ENCODE peak calls at places on chromosomes 4 and X, in seven cellular contexts. One of them, this sample, is unnamed.

GRCh38 chrX:23887448-23887847 is 20.3 kb downstream of the APOO start:
- DNase-seq in ureter: no peak
- DNase-seq in GM03348: no peak
- DNase-seq in kidney epithelial cell: no peak
- DNase-seq in progenitor cell of endocrine pancreas: no peak
- DNase-seq in retinal pigment epithelial cell: no peak
- DNase-seq in activated T-helper 1 cell treated with Interleukin-2 at 50 U/mL for 16 hours: no peak
- DNase-seq in this sample: no peak

GRCh38 chr4:108113229-108113628 is 55.5 kb downstream of the LEF1 start:
- DNase-seq in ureter: no peak
- DNase-seq in GM03348: no peak
- DNase-seq in kidney epithelial cell: no peak
- DNase-seq in progenitor cell of endocrine pancreas: no peak
- DNase-seq in retinal pigment epithelial cell: no peak
- DNase-seq in activated T-helper 1 cell treated with Interleukin-2 at 50 U/mL for 16 hours: peak; percentile 32
- DNase-seq in this sample: no peak

GRCh38 chrX:49108641-49109040 is 14.9 kb downstream of the GPKOW start:
- DNase-seq in ureter: no peak
- DNase-seq in GM03348: no peak
- DNase-seq in kidney epithelial cell: no peak
- DNase-seq in progenitor cell of endocrine pancreas: no peak
- DNase-seq in retinal pigment epithelial cell: no peak
- DNase-seq in activated T-helper 1 cell treated with Interleukin-2 at 50 U/mL for 16 hours: no peak
- DNase-seq in this sample: no peak

GRCh38 chr4:41935652-41936021 is 408 bp downstream of the TMEM33 start:
- DNase-seq in ureter: no peak
- DNase-seq in GM03348: peak; percentile 24
- DNase-seq in kidney epithelial cell: no peak
- DNase-seq in progenitor cell of endocrine pancreas: no peak
- DNase-seq in retinal pigment epithelial cell: peak; percentile 17
- DNase-seq in activated T-helper 1 cell treated with Interleukin-2 at 50 U/mL for 16 hours: no peak
- DNase-seq in this sample: no peak

GRCh38 chr4:38948551-38948950 is 80.9 kb downstream of the FAM114A1 start:
- DNase-seq in ureter: peak; percentile 59
- DNase-seq in GM03348: peak; percentile 84
- DNase-seq in kidney epithelial cell: peak; percentile 60
- DNase-seq in progenitor cell of endocrine pancreas: no peak
- DNase-seq in retinal pigment epithelial cell: peak; percentile 72
- DNase-seq in activated T-helper 1 cell treated with Interleukin-2 at 50 U/mL for 16 hours: no peak
- DNase-seq in this sample: no peak

GRCh38 chrX:31871989-31872388 is 800.1 kb upstream of the FTHL17 start:
- DNase-seq in ureter: no peak
- DNase-seq in GM03348: no peak
- DNase-seq in kidney epithelial cell: no peak
- DNase-seq in progenitor cell of endocrine pancreas: no peak
- DNase-seq in retinal pigment epithelial cell: peak; percentile 17
- DNase-seq in activated T-helper 1 cell treated with Interleukin-2 at 50 U/mL for 16 hours: no peak
- DNase-seq in this sample: no peak

GRCh38 chr4:102868153-102868781 is 525 bp upstream of the CISD2 start:
- DNase-seq in ureter: no peak
- DNase-seq in GM03348: no peak
- DNase-seq in kidney epithelial cell: no peak
- DNase-seq in progenitor cell of endocrine pancreas: no peak
- DNase-seq in retinal pigment epithelial cell: no peak
- DNase-seq in activated T-helper 1 cell treated with Interleukin-2 at 50 U/mL for 16 hours: no peak
- DNase-seq in this sample: peak; percentile 55

GRCh38 chrX:45788941-45789348 is 588.3 kb upstream of the DIPK2B start:
- DNase-seq in ureter: no peak
- DNase-seq in GM03348: no peak
- DNase-seq in kidney epithelial cell: no peak
- DNase-seq in progenitor cell of endocrine pancreas: no peak
- DNase-seq in retinal pigment epithelial cell: no peak
- DNase-seq in activated T-helper 1 cell treated with Interleukin-2 at 50 U/mL for 16 hours: no peak
- DNase-seq in this sample: peak; percentile 78

GRCh38 chrX:119690921-119691716 is 1.8 kb downstream of the SEPTIN6 start:
- DNase-seq in ureter: no peak
- DNase-seq in GM03348: peak; percentile 36
- DNase-seq in kidney epithelial cell: no peak
- DNase-seq in progenitor cell of endocrine pancreas: no peak
- DNase-seq in retinal pigment epithelial cell: no peak
- DNase-seq in activated T-helper 1 cell treated with Interleukin-2 at 50 U/mL for 16 hours: no peak
- DNase-seq in this sample: no peak

GRCh38 chr4:170015285-170015684 is 10.9 kb downstream of the MFAP3L start:
- DNase-seq in ureter: peak; percentile 56
- DNase-seq in GM03348: no peak
- DNase-seq in kidney epithelial cell: no peak
- DNase-seq in progenitor cell of endocrine pancreas: no peak
- DNase-seq in retinal pigment epithelial cell: no peak
- DNase-seq in activated T-helper 1 cell treated with Interleukin-2 at 50 U/mL for 16 hours: no peak
- DNase-seq in this sample: no peak

This sample was measured in aorta.